ENCODE peak calls at places on chromosomes 16 and 17, in seven cellular contexts. Q is PC-3, L is GM23338, K is GM23248, G is HCT116, S is neural progenitor cell, C is hepatocyte. P is an unnamed sample.

GRCh38 chr16:50360033-50360778 is 8.6 kb downstream of the BRD7 start:
- DNase-seq in Q (peak; percentile 43), L (no peak), K (peak; percentile 63), G (no peak), S (no peak), C (peak; percentile 26), P (no peak)

GRCh38 chr16:83539736-83540490 is 267.9 kb upstream of the HSBP1 start:
- DNase-seq in Q (no peak), L (no peak), K (no peak), G (no peak), S (no peak), C (no peak), P (no peak)

GRCh38 chr16:47715442-47716054 is 254.4 kb downstream of the PHKB start:
- DNase-seq in Q (no peak), L (no peak), K (no peak), G (no peak), S (no peak), C (no peak), P (no peak)

GRCh38 chr17:43427362-43428043 is 28.7 kb downstream of the ARL4D start:
- DNase-seq in Q (no peak), L (no peak), K (no peak), G (no peak), S (no peak), C (no peak), P (no peak)

GRCh38 chr17:63827002-63827800 is at the start of the genes FTSJ3 and PSMC5:
- DNase-seq in Q (peak; percentile 97), L (peak; percentile 96), K (peak; percentile 97), G (peak; percentile 98), S (peak; percentile 96), C (peak; percentile 96), P (peak; percentile 97)

GRCh38 chr16:4032768-4033167 is 83.5 kb downstream of the ADCY9 start:
- DNase-seq in Q (no peak), L (no peak), K (peak; percentile 58), G (no peak), S (no peak), C (no peak), P (peak; percentile 31)

GRCh38 chr16:368388-369158 is 1.8 kb downstream of the MRPL28 start:
- DNase-seq in Q (no peak), L (no peak), K (no peak), G (no peak), S (no peak), C (no peak), P (no peak)

GRCh38 chr17:5405400-5405799 is 14.1 kb downstream of the NUP88 start:
- DNase-seq in Q (no peak), L (no peak), K (no peak), G (no peak), S (no peak), C (peak; percentile 9), P (no peak)

GRCh38 chr16:14232106-14232890 is 161.2 kb downstream of the MRTFB start:
- DNase-seq in Q (peak; percentile 3), L (no peak), K (no peak), G (no peak), S (no peak), C (no peak), P (no peak)

GRCh38 chr16:70793851-70794502 is 7.0 kb downstream of the VAC14 start:
- DNase-seq in Q (no peak), L (no peak), K (no peak), G (no peak), S (no peak), C (no peak), P (no peak)

GRCh38 chr16:19502395-19503131 is 19.3 kb downstream of the GDE1 start:
- DNase-seq in Q (peak; percentile 74), L (peak; percentile 90), K (peak; percentile 67), G (peak; percentile 73), S (peak; percentile 85), C (peak; percentile 84), P (peak; percentile 73)

GRCh38 chr16:1542533-1542932 is 9.1 kb downstream of the TMEM204 start:
- DNase-seq in Q (no peak), L (no peak), K (no peak), G (no peak), S (no peak), C (no peak), P (no peak)

GRCh38 chr17:27315322-27315721 is 21.4 kb downstream of the WSB1 start:
- DNase-seq in Q (no peak), L (no peak), K (peak; percentile 95), G (no peak), S (no peak), C (peak; percentile 65), P (no peak)

GRCh38 chr17:76485569-76485968 is 15.7 kb downstream of the RHBDF2 start:
- DNase-seq in Q (no peak), L (no peak), K (peak; percentile 18), G (no peak), S (no peak), C (no peak), P (peak; percentile 73)

GRCh38 chr16:50743575-50744225 is 1.8 kb downstream of the CYLD start:
- DNase-seq in Q (no peak), L (no peak), K (peak; percentile 15), G (no peak), S (no peak), C (no peak), P (no peak)

GRCh38 chr17:19412984-19413383 is 2.0 kb downstream of the RNF112 start:
- DNase-seq in Q (no peak), L (no peak), K (no peak), G (no peak), S (no peak), C (no peak), P (no peak)

GRCh38 chr17:323721-324139 is 28.9 kb downstream of the RPH3AL start:
- DNase-seq in Q (no peak), L (no peak), K (no peak), G (no peak), S (no peak), C (no peak), P (no peak)

GRCh38 chr17:42980766-42981397 is 517 bp downstream of the RUNDC1 start:
- DNase-seq in Q (peak; percentile 62), L (peak; percentile 82), K (peak; percentile 87), G (peak; percentile 31), S (peak; percentile 78), C (peak; percentile 82), P (peak; percentile 86)

GRCh38 chr17:9470171-9470570 is 105.4 kb downstream of the STX8 start:
- DNase-seq in Q (no peak), L (no peak), K (peak; percentile 5), G (no peak), S (no peak), C (no peak), P (no peak)
- TF ChIP-seq EZH2phosphoT487 in Q (no peak), L (no peak), K (no peak), G (no peak), S (no peak), C (no peak), P (no peak)

GRCh38 chr17:82297280-82297803 is 20.1 kb downstream of the CD7 start:
- DNase-seq in Q (peak; percentile 86), L (no peak), K (peak; percentile 73), G (no peak), S (no peak), C (peak; percentile 64), P (peak; percentile 71)
- TF ChIP-seq EZH2phosphoT487 in Q (no peak), L (no peak), K (no peak), G (no peak), S (no peak), C (no peak), P (no peak)

DNA sequence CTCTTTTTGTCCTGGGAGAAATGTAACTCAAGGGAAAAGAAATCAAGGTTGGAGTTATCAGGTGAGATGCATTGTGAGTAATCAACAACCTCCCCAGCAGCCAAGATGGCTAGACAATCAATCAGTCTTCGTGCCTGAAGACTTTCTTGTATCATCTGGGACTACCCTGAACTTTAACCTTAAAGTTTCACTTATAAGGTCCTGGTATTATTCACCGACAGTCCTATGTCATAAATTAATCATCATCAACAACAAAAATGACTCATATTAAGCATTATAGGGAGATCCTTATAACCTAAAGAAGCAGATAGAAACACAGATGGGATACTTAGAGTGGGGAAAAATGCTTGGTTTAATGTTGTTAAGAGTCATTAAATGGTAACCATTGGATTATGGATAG is 7.7 kb upstream of the TEKT3 start:
- DNase-seq in Q (peak; percentile 68), L (no peak), K (no peak), G (no peak), S (no peak), C (no peak), P (no peak)
- TF ChIP-seq EZH2phosphoT487 in Q (no peak), L (no peak), K (no peak), G (no peak), S (no peak), C (no peak), P (no peak)

GRCh38 chr16:85245307-85246172 is 133.3 kb upstream of the CIBAR2 start:
- DNase-seq in Q (peak; percentile 51), L (peak; percentile 82), K (peak; percentile 80), G (peak; percentile 57), S (peak; percentile 85), C (peak; percentile 85), P (peak; percentile 78)
- TF ChIP-seq EZH2phosphoT487 in Q (no peak), L (no peak), K (no peak), G (no peak), S (no peak), C (no peak), P (no peak)

GRCh38 chr17:75460295-75460694 is 3.9 kb downstream of the TMEM94 start:
- DNase-seq in Q (no peak), L (no peak), K (no peak), G (no peak), S (no peak), C (no peak), P (no peak)
- TF ChIP-seq EZH2phosphoT487 in Q (no peak), L (no peak), K (no peak), G (no peak), S (no peak), C (no peak), P (no peak)